ENCODE peak calls at places on chromosomes 7 and 10, in five cellular contexts. C is upper lobe of right lung, H is Right ventricle myocardium inferior, B is endothelial cell, Q is pancreas. K is an unnamed sample.

GRCh38 chr10:69413221-69413865 is 3.4 kb downstream of the TACR2 start:
- DNase-seq in C (no peak), H (peak), B (peak), Q (no peak), K (no peak)

GRCh38 chr7:91239171-91239604 is 25.0 kb upstream of the FZD1 start:
- DNase-seq in C (no peak), H (no peak), B (peak), Q (no peak), K (peak)

GRCh38 chr10:89019589-89020327 is 29.2 kb downstream of the FAS start:
- DNase-seq in C (no peak), H (no peak), B (no peak), Q (no peak), K (no peak)

GRCh38 chr7:109206196-109206595 is 636.5 kb downstream of the DNAJB9 start:
- DNase-seq in C (no peak), H (no peak), B (no peak), Q (no peak), K (no peak)

GRCh38 chr10:17001297-17001744 is 128.3 kb downstream of the CUBN start:
- DNase-seq in C (no peak), H (peak), B (no peak), Q (no peak), K (no peak)

GRCh38 chr10:126953886-126954285 is 48.7 kb downstream of the DOCK1 start:
- DNase-seq in C (no peak), H (no peak), B (no peak), Q (no peak), K (no peak)

GRCh38 chr10:70163448-70163847 is 6.9 kb downstream of the SAR1A start:
- DNase-seq in C (no peak), H (no peak), B (no peak), Q (no peak), K (no peak)

GRCh38 chr7:157519798-157520244 is 183.0 kb downstream of the DNAJB6 start:
- DNase-seq in C (peak), H (no peak), B (no peak), Q (no peak), K (peak)

GRCh38 chr7:77258593-77258992 is 59.0 kb upstream of the FGL2 start:
- DNase-seq in C (no peak), H (no peak), B (no peak), Q (no peak), K (no peak)

GRCh38 chr10:75021851-75022250 is 89.6 kb upstream of the SAMD8 start:
- DNase-seq in C (no peak), H (no peak), B (no peak), Q (no peak), K (peak)

GRCh38 chr7:104859754-104860426 is 154.1 kb upstream of the KMT2E start:
- DNase-seq in C (no peak), H (no peak), B (no peak), Q (no peak), K (no peak)

GRCh38 chr10:29634764-29635625 is at the start of gene SVIL:
- DNase-seq in C (peak), H (no peak), B (no peak), Q (no peak), K (peak)

GRCh38 chr7:20684581-20684980 is 69.1 kb downstream of the ABCB5 start:
- DNase-seq in C (no peak), H (no peak), B (no peak), Q (no peak), K (no peak)

GRCh38 chr10:74825033-74825370 is 1.4 kb upstream of the KAT6B start:
- DNase-seq in C (peak), H (peak), B (peak), Q (no peak), K (peak)

GRCh38 chr10:98676895-98677294 is 230.2 kb upstream of the HPS1 start:
- DNase-seq in C (no peak), H (no peak), B (no peak), Q (no peak), K (no peak)

GRCh38 chr10:69494626-69495558 is 43.6 kb downstream of the TSPAN15 start:
- DNase-seq in C (peak), H (no peak), B (no peak), Q (peak), K (no peak)

K was measured in mucosa of descending colon.